ENCODE peak calls at places on chromosomes 11 and 22, in ten cellular contexts. One of them, this sample, is unnamed.

GRCh38 chr11:46659908-46660307 is 40.5 kb downstream of the ARHGAP1 start:
- DNase-seq in NCI-H510A treated with DMSO at 0.1 percent for 48 hours: no peak
- DNase-seq in bronchial epithelial cell: no peak
- DNase-seq in EH: peak; percentile 63
- DNase-seq in lower leg skin: no peak
- DNase-seq in glutamatergic neuron: no peak
- DNase-seq in NCI-H1092: no peak
- DNase-seq in caudate nucleus: no peak
- DNase-seq in stimulated activated CD4-positive, alpha-beta T cell treated with anti-CD3 and anti-CD28 coated beads, Interleukin-2, amount 100 ng/mL, for 48 hours: no peak
- DNase-seq in NCI-H774: no peak
- DNase-seq in this sample: no peak

GRCh38 chr11:61645179-61645868 is 34.9 kb upstream of the DAGLA start:
- DNase-seq in NCI-H510A treated with DMSO at 0.1 percent for 48 hours: peak; percentile 86
- DNase-seq in bronchial epithelial cell: peak; percentile 25
- DNase-seq in EH: peak; percentile 20
- DNase-seq in lower leg skin: no peak
- DNase-seq in glutamatergic neuron: no peak
- DNase-seq in NCI-H1092: no peak
- DNase-seq in caudate nucleus: no peak
- DNase-seq in stimulated activated CD4-positive, alpha-beta T cell treated with anti-CD3 and anti-CD28 coated beads, Interleukin-2, amount 100 ng/mL, for 48 hours: no peak
- DNase-seq in NCI-H774: no peak
- DNase-seq in this sample: no peak

GRCh38 chr22:27139935-27140493 is 482.6 kb downstream of the MIAT start:
- DNase-seq in NCI-H510A treated with DMSO at 0.1 percent for 48 hours: no peak
- DNase-seq in bronchial epithelial cell: peak; percentile 83
- DNase-seq in EH: peak; percentile 88
- DNase-seq in lower leg skin: no peak
- DNase-seq in glutamatergic neuron: no peak
- DNase-seq in NCI-H1092: peak; percentile 36
- DNase-seq in caudate nucleus: no peak
- DNase-seq in stimulated activated CD4-positive, alpha-beta T cell treated with anti-CD3 and anti-CD28 coated beads, Interleukin-2, amount 100 ng/mL, for 48 hours: no peak
- DNase-seq in NCI-H774: no peak
- DNase-seq in this sample: no peak

GRCh38 chr11:41307371-41308080 is 151.9 kb downstream of the LRRC4C start:
- DNase-seq in NCI-H510A treated with DMSO at 0.1 percent for 48 hours: no peak
- DNase-seq in bronchial epithelial cell: no peak
- DNase-seq in EH: no peak
- DNase-seq in lower leg skin: no peak
- DNase-seq in glutamatergic neuron: no peak
- DNase-seq in NCI-H1092: no peak
- DNase-seq in caudate nucleus: no peak
- DNase-seq in stimulated activated CD4-positive, alpha-beta T cell treated with anti-CD3 and anti-CD28 coated beads, Interleukin-2, amount 100 ng/mL, for 48 hours: no peak
- DNase-seq in NCI-H774: no peak
- DNase-seq in this sample: no peak

GRCh38 chr11:33655842-33656600 is 44.6 kb downstream of the C11orf91 start:
- DNase-seq in NCI-H510A treated with DMSO at 0.1 percent for 48 hours: no peak
- DNase-seq in bronchial epithelial cell: peak; percentile 83
- DNase-seq in EH: no peak
- DNase-seq in lower leg skin: no peak
- DNase-seq in glutamatergic neuron: no peak
- DNase-seq in NCI-H1092: no peak
- DNase-seq in caudate nucleus: no peak
- DNase-seq in stimulated activated CD4-positive, alpha-beta T cell treated with anti-CD3 and anti-CD28 coated beads, Interleukin-2, amount 100 ng/mL, for 48 hours: no peak
- DNase-seq in NCI-H774: no peak
- DNase-seq in this sample: no peak

GRCh38 chr11:121341609-121342008 is 49.0 kb downstream of the SC5D start:
- DNase-seq in NCI-H510A treated with DMSO at 0.1 percent for 48 hours: no peak
- DNase-seq in bronchial epithelial cell: no peak
- DNase-seq in EH: no peak
- DNase-seq in lower leg skin: no peak
- DNase-seq in glutamatergic neuron: no peak
- DNase-seq in NCI-H1092: no peak
- DNase-seq in caudate nucleus: no peak
- DNase-seq in stimulated activated CD4-positive, alpha-beta T cell treated with anti-CD3 and anti-CD28 coated beads, Interleukin-2, amount 100 ng/mL, for 48 hours: no peak
- DNase-seq in NCI-H774: no peak
- DNase-seq in this sample: no peak

GRCh38 chr22:48153726-48154125 is 1391.3 kb downstream of the TBC1D22A start:
- DNase-seq in NCI-H510A treated with DMSO at 0.1 percent for 48 hours: peak; percentile 63
- DNase-seq in bronchial epithelial cell: no peak
- DNase-seq in EH: no peak
- DNase-seq in lower leg skin: peak; percentile 31
- DNase-seq in glutamatergic neuron: no peak
- DNase-seq in NCI-H1092: peak; percentile 25
- DNase-seq in caudate nucleus: no peak
- DNase-seq in stimulated activated CD4-positive, alpha-beta T cell treated with anti-CD3 and anti-CD28 coated beads, Interleukin-2, amount 100 ng/mL, for 48 hours: no peak
- DNase-seq in NCI-H774: no peak
- DNase-seq in this sample: no peak

GRCh38 chr22:20128902-20129746 is 2.5 kb upstream of the ZDHHC8 start:
- DNase-seq in NCI-H510A treated with DMSO at 0.1 percent for 48 hours: no peak
- DNase-seq in bronchial epithelial cell: peak; percentile 20
- DNase-seq in EH: peak; percentile 48
- DNase-seq in lower leg skin: no peak
- DNase-seq in glutamatergic neuron: peak; percentile 54
- DNase-seq in NCI-H1092: no peak
- DNase-seq in caudate nucleus: no peak
- DNase-seq in stimulated activated CD4-positive, alpha-beta T cell treated with anti-CD3 and anti-CD28 coated beads, Interleukin-2, amount 100 ng/mL, for 48 hours: peak; percentile 48
- DNase-seq in NCI-H774: no peak
- DNase-seq in this sample: peak; percentile 65

This sample was measured in WTC11.